ENCODE peak calls at places on chromosome 20, in nine cellular contexts. E is activated CD8-positive, alpha-beta memory T cell treated with anti-CD3 and anti-CD28 coated beads, Interleukin-2, amount 50 U/mL, for 48 hours; U is heart right ventricle; G is SK-N-SH; N is activated CD4-positive, alpha-beta T cell treated with anti-CD3 and anti-CD28 coated beads for 1 hour; F is tibial artery; K is globus pallidus; H is substantia nigra; R is BJ. X is an unnamed sample.

GRCh38 chr20:59771506-59772372 is 161.7 kb downstream of the SYCP2 start:
- DNase-seq in E (no peak), U (peak), G (no peak), N (no peak), F (peak), K (no peak), H (no peak), R (no peak), X (no peak)

GRCh38 chr20:49674383-49675352 is 39.0 kb downstream of the B4GALT5 start:
- DNase-seq in E (no peak), U (no peak), G (no peak), N (no peak), F (no peak), K (no peak), H (no peak), R (no peak), X (peak)

GRCh38 chr20:55888655-55889054 is 116.7 kb downstream of the CBLN4 start:
- DNase-seq in E (no peak), U (no peak), G (peak), N (no peak), F (no peak), K (no peak), H (no peak), R (no peak), X (no peak)

GRCh38 chr20:12762725-12763124 is 246.0 kb upstream of the SPTLC3 start:
- DNase-seq in E (no peak), U (no peak), G (peak), N (no peak), F (no peak), K (no peak), H (no peak), R (no peak), X (no peak)

GRCh38 chr20:62642666-62643520 is 590 bp downstream of the SLCO4A1 start:
- DNase-seq in E (peak), U (no peak), G (peak), N (peak), F (no peak), K (no peak), H (no peak), R (no peak), X (no peak)

GRCh38 chr20:8155848-8156602 is 24.0 kb downstream of the PLCB1 start:
- DNase-seq in E (no peak), U (no peak), G (no peak), N (no peak), F (no peak), K (no peak), H (no peak), R (no peak), X (no peak)

GRCh38 chr20:63220696-63221399 is 4.9 kb upstream of the YTHDF1 start:
- DNase-seq in E (no peak), U (no peak), G (no peak), N (no peak), F (no peak), K (no peak), H (no peak), R (no peak), X (no peak)

GRCh38 chr20:40644863-40645262 is 44.2 kb downstream of the MAFB start:
- DNase-seq in E (no peak), U (no peak), G (no peak), N (no peak), F (no peak), K (no peak), H (no peak), R (no peak), X (no peak)

GRCh38 chr20:58693226-58694006 is 816 bp downstream of the NPEPL1 start:
- DNase-seq in E (peak), U (no peak), G (no peak), N (no peak), F (no peak), K (peak), H (no peak), R (no peak), X (no peak)

GRCh38 chr20:36607586-36608387 is 2.2 kb downstream of the RAB5IF start:
- DNase-seq in E (no peak), U (no peak), G (no peak), N (no peak), F (no peak), K (no peak), H (no peak), R (no peak), X (no peak)

GRCh38 chr20:51966296-51966971 is 164.1 kb upstream of the SALL4 start:
- DNase-seq in E (no peak), U (peak), G (peak), N (no peak), F (peak), K (peak), H (no peak), R (no peak), X (peak)

GRCh38 chr20:48124960-48125359 is 339.7 kb upstream of the SULF2 start:
- DNase-seq in E (no peak), U (no peak), G (no peak), N (no peak), F (no peak), K (no peak), H (no peak), R (no peak), X (no peak)

GRCh38 chr20:34377072-34377847 is 14.2 kb downstream of the ITCH start:
- DNase-seq in E (peak), U (no peak), G (no peak), N (no peak), F (no peak), K (no peak), H (no peak), R (no peak), X (no peak)

GRCh38 chr20:32893878-32894483 is 35.3 kb downstream of the EFCAB8 start:
- DNase-seq in E (no peak), U (no peak), G (peak), N (no peak), F (no peak), K (no peak), H (no peak), R (no peak), X (no peak)

GRCh38 chr20:61886721-61887658 is 178.7 kb downstream of the TAF4 start:
- DNase-seq in E (peak), U (no peak), G (peak), N (no peak), F (no peak), K (peak), H (no peak), R (no peak), X (peak)

GRCh38 chr20:36644713-36645109 is 1.3 kb downstream of the SLA2 start:
- DNase-seq in E (no peak), U (no peak), G (no peak), N (no peak), F (no peak), K (no peak), H (no peak), R (no peak), X (no peak)